ENCODE peak calls at places on chromosomes 1 and 21, in ten cellular contexts. T is left lung, F is H4, N is GM20000, R is AG04449, H is NT2/D1, B is GM12891, J is endothelial cell, Z is upper lobe of right lung, P is HFF-Myc. Q is an unnamed sample.

GRCh38 chr1:11321656-11322491 is 48.9 kb downstream of the UBIAD1 start:
- DNase-seq in T (no peak), F (no peak), N (no peak), R (no peak), H (no peak), B (no peak), J (no peak), Z (no peak), P (no peak), Q (no peak)

GRCh38 chr1:183739640-183740385 is 65.1 kb upstream of the RGL1 start:
- DNase-seq in T (no peak), F (no peak), N (no peak), R (no peak), H (no peak), B (no peak), J (no peak), Z (no peak), P (peak), Q (no peak)

GRCh38 chr1:2499986-2500596 is 24.0 kb downstream of the PLCH2 start:
- DNase-seq in T (no peak), F (peak), N (no peak), R (no peak), H (no peak), B (no peak), J (no peak), Z (no peak), P (no peak), Q (no peak)

GRCh38 chr1:7467476-7468175 is 303.5 kb upstream of the VAMP3 start:
- DNase-seq in T (no peak), F (no peak), N (no peak), R (no peak), H (no peak), B (no peak), J (no peak), Z (no peak), P (no peak), Q (no peak)

GRCh38 chr1:226641671-226642231 is 93.2 kb downstream of the STUM start:
- DNase-seq in T (no peak), F (no peak), N (no peak), R (no peak), H (no peak), B (no peak), J (no peak), Z (no peak), P (no peak), Q (no peak)

GRCh38 chr1:41740630-41741239 is 178.0 kb downstream of the HIVEP3 start:
- DNase-seq in T (no peak), F (no peak), N (no peak), R (no peak), H (no peak), B (no peak), J (no peak), Z (peak), P (no peak), Q (no peak)

GRCh38 chr1:89894210-89894668 is 73.4 kb downstream of the LRRC8D start:
- DNase-seq in T (no peak), F (no peak), N (no peak), R (peak), H (no peak), B (no peak), J (no peak), Z (no peak), P (no peak), Q (no peak)

GRCh38 chr21:36741506-36741905 is 42.6 kb downstream of the SIM2 start:
- DNase-seq in T (no peak), F (no peak), N (no peak), R (no peak), H (no peak), B (no peak), J (no peak), Z (peak), P (no peak), Q (peak)

GRCh38 chr1:169161512-169162194 is 55.2 kb downstream of the ATP1B1 start:
- DNase-seq in T (no peak), F (no peak), N (peak), R (no peak), H (no peak), B (no peak), J (no peak), Z (no peak), P (no peak), Q (no peak)

GRCh38 chr1:114854693-114855320 is at the start of gene SYCP1:
- DNase-seq in T (no peak), F (no peak), N (no peak), R (no peak), H (no peak), B (no peak), J (no peak), Z (no peak), P (no peak), Q (no peak)

GRCh38 chr1:53270873-53271272 is 32.6 kb upstream of the MAGOH start:
- DNase-seq in T (no peak), F (no peak), N (no peak), R (no peak), H (no peak), B (no peak), J (no peak), Z (no peak), P (no peak), Q (no peak)

Q was measured in left ventricle myocardium inferior.